ENCODE peak calls at places on chromosomes 4 and X, in four cellular contexts. U is A549, M is H1, A is HepG2. R is an unnamed sample.

GRCh38 chr4:15106417-15106816 is 104.1 kb downstream of the CPEB2 start:
- DNase-seq in U (peak), M (no peak), A (no peak), R (no peak)

GRCh38 chr4:122865421-122865820 is 38.8 kb downstream of the FGF2 start:
- DNase-seq in U (no peak), M (no peak), A (no peak), R (no peak)

GRCh38 chr4:33658971-33659370 is 2585.3 kb downstream of the ARAP2 start:
- DNase-seq in U (no peak), M (no peak), A (no peak), R (no peak)

GRCh38 chrX:38233891-38234807 is 13.5 kb upstream of the SRPX start:
- DNase-seq in U (peak), M (no peak), A (no peak), R (no peak)

GRCh38 chr4:48093949-48094550 is 40.0 kb downstream of the TXK start:
- DNase-seq in U (peak), M (no peak), A (no peak), R (no peak)

GRCh38 chr4:8316251-8316771 is 46.8 kb downstream of the HTRA3 start:
- DNase-seq in U (no peak), M (no peak), A (no peak), R (no peak)

GRCh38 chr4:164648849-164649212 is 105.1 kb upstream of the SMIM31 start:
- DNase-seq in U (no peak), M (no peak), A (no peak), R (no peak)

GRCh38 chr4:149343614-149344013 is 472.0 kb downstream of the IQCM start:
- DNase-seq in U (no peak), M (no peak), A (no peak), R (no peak)

GRCh38 chr4:86359944-86360478 is at the start of gene MAPK10:
- DNase-seq in U (no peak), M (peak), A (no peak), R (no peak)

GRCh38 chr4:144591401-144591800 is 54.6 kb upstream of the HHIP start:
- DNase-seq in U (peak), M (no peak), A (no peak), R (no peak)

GRCh38 chr4:15077969-15078368 is 75.7 kb downstream of the CPEB2 start:
- DNase-seq in U (peak), M (no peak), A (peak), R (no peak)

GRCh38 chrX:128012015-128012414 is 40.2 kb downstream of the ACTRT1 start:
- DNase-seq in U (no peak), M (no peak), A (no peak), R (no peak)

GRCh38 chr4:4923208-4923607 is 63.7 kb downstream of the MSX1 start:
- DNase-seq in U (no peak), M (no peak), A (no peak), R (no peak)

GRCh38 chr4:25800253-25800652 is 62.5 kb downstream of the SEL1L3 start:
- DNase-seq in U (no peak), M (no peak), A (no peak), R (no peak)

GRCh38 chr4:158710814-158711213 is 12.4 kb downstream of the PPID start:
- DNase-seq in U (peak), M (no peak), A (no peak), R (no peak)

GRCh38 chr4:94127707-94128328 is 79.8 kb upstream of the SMARCAD1 start:
- DNase-seq in U (peak), M (no peak), A (peak), R (peak)

GRCh38 chrX:65589304-65589703 is 54.7 kb upstream of the LAS1L start:
- DNase-seq in U (no peak), M (no peak), A (no peak), R (no peak)

GRCh38 chr4:108345862-108346530 is 177.3 kb upstream of the LEF1 start:
- DNase-seq in U (no peak), M (no peak), A (no peak), R (no peak)

GRCh38 chr4:4575284-4576211 is 33.7 kb upstream of the STX18 start:
- DNase-seq in U (peak), M (peak), A (no peak), R (peak)

GRCh38 chr4:128571747-128572146 is 237.8 kb upstream of the JADE1 start:
- DNase-seq in U (peak), M (no peak), A (no peak), R (no peak)

GRCh38 chr4:17690898-17691297 is 76.5 kb downstream of the MED28 start:
- DNase-seq in U (peak), M (no peak), A (peak), R (no peak)

GRCh38 chr4:93267747-93268146 is 560.8 kb upstream of the ATOH1 start:
- DNase-seq in U (no peak), M (no peak), A (no peak), R (no peak)

GRCh38 chrX:10239611-10240064 is 82.9 kb downstream of the CLCN4 start:
- DNase-seq in U (peak), M (no peak), A (no peak), R (no peak)

GRCh38 chr4:2482693-2483092 is 13.8 kb downstream of the RNF4 start:
- DNase-seq in U (no peak), M (no peak), A (peak), R (no peak)

GRCh38 chrX:34404386-34405070 is 252.6 kb downstream of the TMEM47 start:
- DNase-seq in U (no peak), M (no peak), A (no peak), R (no peak)

GRCh38 chr4:154626793-154627484 is 14.5 kb upstream of the FGG start:
- DNase-seq in U (peak), M (peak), A (peak), R (peak)

GRCh38 chr4:141702472-141703182 is 66.2 kb downstream of the IL15 start:
- DNase-seq in U (no peak), M (no peak), A (no peak), R (no peak)

GRCh38 chr4:115228851-115229250 is 115.4 kb upstream of the NDST4 start:
- DNase-seq in U (no peak), M (no peak), A (no peak), R (no peak)

GRCh38 chr4:115233600-115233999 is 120.2 kb upstream of the NDST4 start:
- DNase-seq in U (no peak), M (no peak), A (no peak), R (no peak)

GRCh38 chr4:115229873-115230272 is 116.5 kb upstream of the NDST4 start:
- DNase-seq in U (no peak), M (no peak), A (no peak), R (no peak)

DNA sequence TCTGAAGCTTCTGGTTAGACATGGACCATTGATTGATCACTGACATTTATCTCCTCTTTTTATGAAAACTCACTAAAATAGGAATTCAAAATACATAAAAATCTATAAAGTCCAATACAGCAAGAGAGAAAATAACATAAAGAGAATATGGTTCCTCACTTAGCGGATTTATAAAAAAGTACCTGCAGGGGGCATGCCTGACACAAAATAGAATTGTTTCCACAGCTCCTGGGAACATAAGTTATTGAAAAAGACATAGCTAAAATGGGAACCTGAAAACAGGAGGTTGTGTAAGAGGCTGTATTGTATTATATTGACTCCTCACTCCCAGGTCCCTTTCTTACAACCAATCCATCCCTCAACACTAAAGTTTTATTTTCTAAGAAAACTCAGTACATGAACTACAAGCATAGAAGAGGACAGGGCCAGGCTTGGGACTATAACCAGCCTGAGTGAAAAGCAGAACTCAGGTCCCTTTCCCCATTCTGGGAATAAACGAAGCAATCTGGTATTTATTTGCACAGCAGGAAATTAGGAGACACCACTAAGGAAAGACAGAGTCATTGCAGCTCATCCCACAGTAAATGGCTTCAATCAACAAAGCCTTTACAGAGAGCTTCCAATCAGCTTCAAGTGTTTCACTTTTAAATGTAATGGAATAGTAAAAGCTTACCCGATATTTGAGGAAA is 121.1 kb upstream of the NDST4 start:
- DNase-seq in U (peak), M (no peak), A (peak), R (no peak)
- TF ChIP-seq RNF2 in U (no peak), M (no peak), A (no peak), R (no peak)

DNA sequence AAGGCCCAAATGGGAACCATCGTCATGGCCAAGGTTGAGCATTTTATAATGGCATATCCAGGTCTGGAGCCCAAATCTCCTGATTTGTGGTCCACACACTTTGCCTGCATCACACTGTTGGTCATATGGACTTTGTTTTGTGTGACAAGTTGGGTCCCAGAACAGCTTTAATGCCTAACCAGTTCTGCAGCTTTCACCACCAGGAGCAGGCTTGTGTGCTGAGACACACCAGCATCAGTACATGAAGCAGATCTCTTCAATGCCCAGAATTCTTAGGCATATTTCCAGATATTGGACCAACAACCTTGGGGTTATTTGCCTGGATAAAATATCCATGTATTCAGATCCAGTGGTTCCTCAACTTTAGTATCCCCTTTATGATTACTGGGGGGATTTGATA is 371.3 kb downstream of the FBXW7 start:
- DNase-seq in U (no peak), M (no peak), A (no peak), R (no peak)
- TF ChIP-seq USF2 in U (no peak), M (no peak), A (no peak), R (no peak)

GRCh38 chr4:153131478-153132069 is 72.7 kb upstream of the TRIM2 start:
- DNase-seq in U (no peak), M (no peak), A (no peak), R (no peak)
- TF ChIP-seq RNF2 in U (no peak), M (no peak), A (no peak), R (no peak)

GRCh38 chr4:156971168-156971601 is 414 bp downstream of the PDGFC start:
- DNase-seq in U (no peak), M (peak), A (no peak), R (no peak)
- TF ChIP-seq USF2 in U (no peak), M (no peak), A (no peak), R (no peak)